ENCODE peak calls at places on chromosomes 12 and 14, in four cellular contexts. P is breast epithelium, H is GM23248, C is stomach. R is an unnamed sample.

GRCh38 chr12:10722905-10723866 is at the start of gene YBX3:
- DNase-seq in P (peak; percentile 88), H (peak; percentile 89), C (peak; percentile 87), R (peak; percentile 62)

GRCh38 chr14:54312166-54312801 is 84.5 kb upstream of the CDKN3 start:
- DNase-seq in P (peak; percentile 90), H (peak; percentile 96), C (no peak), R (peak; percentile 99)

GRCh38 chr14:64654072-64654899 is 49.9 kb upstream of the PLEKHG3 start:
- DNase-seq in P (no peak), H (peak; percentile 89), C (no peak), R (peak; percentile 86)

GRCh38 chr12:104534162-104534856 is 77.6 kb downstream of the CHST11 start:
- DNase-seq in P (no peak), H (no peak), C (no peak), R (no peak)

GRCh38 chr12:66154776-66155175 is 15.0 kb downstream of the TMBIM4 start:
- DNase-seq in P (no peak), H (peak; percentile 59), C (no peak), R (no peak)

GRCh38 chr14:68622856-68623255 is 170.0 kb downstream of the ZFP36L1 start:
- DNase-seq in P (no peak), H (no peak), C (no peak), R (no peak)

GRCh38 chr14:89673499-89674225 is 256.6 kb upstream of the FOXN3 start:
- DNase-seq in P (no peak), H (peak; percentile 78), C (no peak), R (no peak)

GRCh38 chr14:32329690-32330290 is 692 bp downstream of the AKAP6 start:
- DNase-seq in P (no peak), H (no peak), C (no peak), R (no peak)

GRCh38 chr12:51721281-51721940 is 127.1 kb downstream of the FIGNL2 start:
- DNase-seq in P (no peak), H (no peak), C (no peak), R (no peak)

GRCh38 chr12:53886996-53887395 is 51.6 kb upstream of the HOXC13 start:
- DNase-seq in P (no peak), H (no peak), C (no peak), R (no peak)

GRCh38 chr12:12946686-12947355 is 5.1 kb downstream of the GPRC5D start:
- DNase-seq in P (no peak), H (peak; percentile 80), C (no peak), R (no peak)

GRCh38 chr12:96194901-96195844 is 998 bp downstream of the ELK3 start:
- DNase-seq in P (peak; percentile 36), H (peak; percentile 93), C (peak; percentile 54), R (peak; percentile 89)

GRCh38 chr12:43255642-43256041 is 296.4 kb downstream of the ADAMTS20 start:
- DNase-seq in P (no peak), H (no peak), C (no peak), R (no peak)

GRCh38 chr12:121295123-121295745 is 1.3 kb downstream of the CAMKK2 start:
- DNase-seq in P (no peak), H (no peak), C (no peak), R (no peak)

GRCh38 chr12:29103539-29103974 is 45.5 kb upstream of the FAR2 start:
- DNase-seq in P (no peak), H (no peak), C (no peak), R (no peak)

GRCh38 chr12:130970165-130970907 is 16.6 kb downstream of the ADGRD1 start:
- DNase-seq in P (no peak), H (no peak), C (no peak), R (no peak)

GRCh38 chr14:24037658-24038037 is 14.2 kb upstream of the CARMIL3 start:
- DNase-seq in P (no peak), H (no peak), C (peak; percentile 50), R (no peak)

GRCh38 chr12:77736219-77736965 is 94.3 kb upstream of the NAV3 start:
- DNase-seq in P (no peak), H (no peak), C (no peak), R (no peak)

GRCh38 chr14:95504135-95505029 is 12.1 kb downstream of the SYNE3 start:
- DNase-seq in P (no peak), H (peak; percentile 87), C (no peak), R (no peak)

DNA sequence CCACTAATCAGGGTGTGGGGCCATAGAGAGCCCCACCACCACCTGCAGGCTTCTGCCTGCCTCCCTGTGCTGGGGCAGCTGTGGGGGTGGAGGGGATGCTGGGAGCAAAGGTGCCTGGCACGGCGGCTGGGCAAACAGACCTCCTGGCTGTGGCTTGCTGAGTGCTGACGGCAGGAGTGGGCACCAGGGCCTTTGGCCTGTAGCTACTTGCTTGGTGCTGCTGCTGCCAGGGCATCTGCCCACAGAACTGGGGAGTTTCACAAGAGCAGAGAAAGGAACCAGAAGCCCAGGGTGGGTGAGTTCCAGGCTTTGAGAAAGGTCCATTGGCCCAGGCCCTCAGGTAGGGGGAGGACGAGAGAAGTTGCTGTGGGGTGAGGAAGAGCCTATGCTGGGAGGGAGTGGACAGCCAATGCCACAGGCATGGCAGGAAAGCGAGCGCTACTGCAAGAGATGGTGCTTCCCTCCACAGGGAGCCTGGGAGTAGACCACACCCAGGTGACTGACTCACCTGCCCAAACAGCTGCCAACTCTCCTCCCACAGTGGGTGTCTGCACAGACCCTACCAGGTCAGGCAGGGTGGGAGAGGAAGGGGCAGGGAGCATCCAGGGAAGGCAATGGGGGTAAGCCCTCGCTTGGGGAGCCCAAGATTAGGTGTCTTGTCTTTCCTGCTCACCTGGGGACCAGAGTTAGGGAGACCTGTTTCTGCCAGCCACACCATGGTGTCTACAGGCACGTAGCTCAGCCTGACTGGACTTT is 39.0 kb upstream of the HDAC7 start:
- DNase-seq in P (peak; percentile 67), H (no peak), C (no peak), R (peak; percentile 84)
- H3K4me3 ChIP-seq in P (no peak overlapping the region), H (no peak overlapping the region), C (no peak overlapping the region), R (no peak overlapping the region)

GRCh38 chr14:99234982-99235491 is 37.0 kb downstream of the BCL11B start:
- DNase-seq in P (no peak), H (no peak), C (no peak), R (peak; percentile 13)
- H3K4me3 ChIP-seq in P (no peak overlapping the region), H (no peak overlapping the region), C (no peak overlapping the region), R (no peak overlapping the region)

GRCh38 chr12:70919597-70920035 is 922 bp downstream of the PTPRR start:
- DNase-seq in P (no peak), H (peak; percentile 42), C (no peak), R (peak; percentile 4)
- H3K4me3 ChIP-seq in P (no peak overlapping the region), H (no peak overlapping the region), C (no peak overlapping the region), R (no peak overlapping the region)

GRCh38 chr14:76953196-76953945 is 75.1 kb downstream of the IRF2BPL start:
- DNase-seq in P (peak; percentile 82), H (peak; percentile 93), C (peak; percentile 83), R (peak; percentile 71)
- H3K4me3 ChIP-seq in P (peak overlapping the region; percentile 3), H (peak overlapping the region; percentile 65), C (no peak overlapping the region), R (no peak overlapping the region)

GRCh38 chr12:6765048-6765633 is 1.0 kb upstream of the PTMS start:
- DNase-seq in P (no peak), H (peak; percentile 54), C (no peak), R (no peak)
- H3K4me3 ChIP-seq in P (no peak overlapping the region), H (peak overlapping the region; percentile 98), C (peak overlapping the region; percentile 78), R (peak overlapping the region; percentile 73)

GRCh38 chr14:61889914-61890351 is 127.7 kb downstream of the SNAPC1 start:
- DNase-seq in P (no peak), H (no peak), C (no peak), R (no peak)
- H3K4me3 ChIP-seq in P (no peak overlapping the region), H (no peak overlapping the region), C (no peak overlapping the region), R (no peak overlapping the region)

DNA sequence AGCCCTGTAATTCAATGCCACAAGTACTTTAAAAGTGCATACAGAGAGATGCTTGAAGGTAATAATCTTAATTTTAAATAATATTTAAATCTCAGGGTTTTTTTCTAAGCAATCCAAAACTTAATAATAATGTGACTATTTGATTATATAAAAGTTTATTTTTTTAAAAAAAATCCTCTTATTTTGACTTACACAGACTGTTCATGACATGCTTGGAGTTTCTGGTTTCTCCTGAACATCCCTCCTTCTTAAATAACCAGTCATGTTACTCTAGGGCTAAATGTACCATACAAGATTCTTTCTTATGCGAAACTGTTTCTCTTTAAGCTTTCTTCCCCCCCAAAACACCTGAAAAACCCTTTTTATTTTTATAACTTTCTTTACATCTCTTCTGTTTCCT is 58.2 kb upstream of the SLC2A13 start:
- DNase-seq in P (no peak), H (no peak), C (no peak), R (no peak)
- H3K4me3 ChIP-seq in P (no peak overlapping the region), H (no peak overlapping the region), C (no peak overlapping the region), R (no peak overlapping the region)

GRCh38 chr14:35825968-35826217 is 245 bp upstream of the BRMS1L start:
- DNase-seq in P (no peak), H (no peak), C (no peak), R (no peak)

GRCh38 chr14:35829449-35829848 is 3.3 kb downstream of the BRMS1L start:
- DNase-seq in P (no peak), H (peak; percentile 56), C (no peak), R (no peak)

GRCh38 chr14:35826218-35826951 is at the start of gene BRMS1L:
- DNase-seq in P (peak; percentile 98), H (peak; percentile 99), C (peak; percentile 97), R (peak; percentile 95)

GRCh38 chr14:35826952-35827416 is 846 bp downstream of the BRMS1L start:
- DNase-seq in P (no peak), H (peak; percentile 42), C (no peak), R (no peak)

GRCh38 chr14:35827678-35828472 is 1.7 kb downstream of the BRMS1L start:
- DNase-seq in P (no peak), H (no peak), C (no peak), R (no peak)
- H3K4me3 ChIP-seq in P (no peak overlapping the region), H (peak overlapping the region; percentile 93), C (no peak overlapping the region), R (no peak overlapping the region)

GRCh38 chr12:21774358-21775129 is at the start of gene KCNJ8:
- DNase-seq in P (no peak), H (peak; percentile 73), C (peak; percentile 39), R (no peak)

GRCh38 chr12:21775130-21775920 is 819 bp upstream of the KCNJ8 start:
- DNase-seq in P (no peak), H (no peak), C (no peak), R (no peak)

GRCh38 chr12:21773799-21774198 is 707 bp downstream of the KCNJ8 start:
- DNase-seq in P (no peak), H (peak; percentile 45), C (no peak), R (no peak)

GRCh38 chr12:21771311-21771710 is 3.2 kb downstream of the KCNJ8 start:
- DNase-seq in P (no peak), H (peak; percentile 84), C (no peak), R (peak; percentile 49)

DNA sequence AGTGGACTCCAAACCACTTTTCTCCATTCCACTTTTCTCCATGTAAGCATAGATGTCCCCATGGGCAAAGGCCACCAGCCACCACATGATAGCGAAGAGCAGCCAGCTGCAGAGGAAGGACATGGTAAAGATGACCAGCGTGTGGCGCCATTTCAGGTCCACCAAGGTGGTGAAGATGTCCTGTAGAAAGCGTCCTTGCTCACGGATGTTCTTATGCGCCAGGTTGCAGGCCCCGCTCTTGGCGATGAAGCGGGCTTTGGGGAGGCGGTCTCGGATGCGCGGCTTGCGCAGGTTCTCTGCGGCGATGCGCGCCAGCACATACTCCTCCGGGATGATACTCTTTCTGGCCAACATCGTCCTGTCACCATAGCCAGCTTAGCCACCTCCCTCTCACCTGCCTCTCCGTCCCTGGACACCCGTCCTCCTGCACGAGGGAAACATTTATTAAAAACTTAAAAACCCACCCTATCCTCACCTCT is 1.2 kb downstream of the KCNJ8 start:
- DNase-seq in P (no peak), H (peak; percentile 48), C (no peak), R (peak; percentile 4)
- H3K4me3 ChIP-seq in P (peak overlapping the region; percentile 57), H (peak overlapping the region; percentile 95), C (peak overlapping the region; percentile 57), R (no peak overlapping the region)

GRCh38 chr12:39618701-39619100 is 902 bp downstream of the ABCD2 start:
- DNase-seq in P (no peak), H (no peak), C (no peak), R (no peak)
- H3K4me3 ChIP-seq in P (peak overlapping the region; percentile 43), H (peak overlapping the region; percentile 90), C (no peak overlapping the region), R (no peak overlapping the region)